ENCODE peak calls at places on chromosomes 2 and 18, in five cellular contexts. I is PC-3, Z is IMR-90, W is HCT116, U is kidney. F is an unnamed sample. For H3K9me3, the result is how much of the 10 kb centered on the place peaks cover.

GRCh38 chr2:12070581-12070980 is 324.1 kb downstream of the LPIN1 start:
- DNase-seq in I (no peak), Z (peak), W (no peak), U (no peak), F (no peak)

GRCh38 chr18:2970762-2971659 is 41.9 kb downstream of the LPIN2 start:
- DNase-seq in W (no peak), Z (peak), U (no peak), I (no peak), F (peak)

GRCh38 chr2:96876036-96876810 is 6.3 kb upstream of the SEMA4C start:
- DNase-seq in W (no peak), I (peak), Z (peak), U (peak), F (no peak)

GRCh38 chr18:41814651-41815050 is 140.4 kb upstream of the PIK3C3 start:
- DNase-seq in U (no peak), W (no peak), Z (no peak), I (no peak), F (no peak)

GRCh38 chr2:66547887-66548286 is 113.0 kb downstream of the MEIS1 start:
- DNase-seq in U (no peak), W (no peak), I (no peak), Z (no peak), F (no peak)

GRCh38 chr2:151965884-151966283 is 133.0 kb downstream of the CACNB4 start:
- DNase-seq in U (no peak), Z (no peak), W (no peak), I (no peak), F (no peak)

GRCh38 chr2:239937866-239938640 is 87.1 kb downstream of the NDUFA10 start:
- DNase-seq in I (no peak), W (no peak), U (peak), Z (no peak), F (peak)

GRCh38 chr2:219527076-219527394 is 12.8 kb downstream of the ASIC4 start:
- DNase-seq in I (no peak), Z (no peak), W (no peak), U (peak), F (no peak)

GRCh38 chr2:233430091-233430490 is 75.8 kb downstream of the DGKD start:
- DNase-seq in W (no peak), I (peak), Z (peak), U (no peak), F (no peak)

GRCh38 chr2:231674587-231675334 is 33.6 kb upstream of the PTMA start:
- DNase-seq in W (no peak), U (peak), Z (peak), I (peak), F (peak)

GRCh38 chr2:177147093-177147694 is 65.4 kb upstream of the HNRNPA3 start:
- DNase-seq in U (no peak), I (peak), Z (peak), W (no peak), F (no peak)

GRCh38 chr18:11859903-11860407 is 8.7 kb downstream of the CHMP1B start:
- DNase-seq in U (no peak), Z (peak), W (peak), I (peak), F (no peak)

GRCh38 chr2:111121028-111121872 is 536 bp downstream of the BCL2L11 start:
- DNase-seq in U (peak), I (peak), W (no peak), Z (no peak), F (peak)

GRCh38 chr18:29361843-29362242 is 1184.9 kb upstream of the CDH2 start:
- DNase-seq in Z (no peak), I (no peak), U (peak), W (no peak), F (no peak)

GRCh38 chr2:172021955-172022354 is 22.2 kb downstream of the METAP1D start:
- DNase-seq in W (no peak), I (no peak), U (no peak), Z (peak), F (no peak)

GRCh38 chr2:158755310-158755709 is 39.8 kb upstream of the DAPL1 start:
- DNase-seq in Z (no peak), W (no peak), U (no peak), I (no peak), F (no peak)

GRCh38 chr2:26333286-26333685 is 12.7 kb upstream of the SELENOI start:
- DNase-seq in I (no peak), U (no peak), Z (no peak), W (no peak), F (no peak)

GRCh38 chr2:20346565-20347127 is 4.0 kb downstream of the PUM2 start:
- DNase-seq in Z (peak), W (no peak), I (no peak), U (no peak), F (no peak)

GRCh38 chr18:3726241-3726951 is 276.4 kb downstream of the TGIF1 start:
- DNase-seq in W (no peak), I (no peak), U (no peak), Z (no peak), F (no peak)

GRCh38 chr2:111219285-111219684 is 98.6 kb downstream of the BCL2L11 start:
- DNase-seq in I (no peak), W (no peak), Z (peak), U (no peak), F (no peak)

GRCh38 chr2:19541884-19542283 is 183.5 kb upstream of the OSR1 start:
- DNase-seq in Z (no peak), I (peak), W (no peak), U (no peak), F (no peak)

GRCh38 chr2:189821953-189822748 is 37.9 kb downstream of the PMS1 start:
- DNase-seq in Z (peak), U (no peak), I (no peak), W (no peak), F (peak)

GRCh38 chr2:105737980-105738657 is 6.6 kb upstream of the NCK2 start:
- DNase-seq in Z (no peak), U (no peak), I (peak), W (no peak), F (no peak)

GRCh38 chr18:29749699-29750098 is 1292.8 kb downstream of the DSC3 start:
- DNase-seq in U (no peak), I (peak), W (no peak), Z (peak), F (no peak)

GRCh38 chr2:24959761-24960160 is 12.0 kb downstream of the DNAJC27 start:
- DNase-seq in U (no peak), I (no peak), W (no peak), Z (no peak), F (no peak)

GRCh38 chr2:191247381-191248057 is 2.3 kb downstream of the MYO1B start:
- DNase-seq in U (no peak), I (peak), Z (peak), W (peak), F (no peak)

GRCh38 chr18:68826111-68826510 is 28.2 kb downstream of the CCDC102B start:
- DNase-seq in W (no peak), Z (no peak), U (no peak), I (no peak), F (no peak)

GRCh38 chr2:24820175-24820513 is 26.9 kb downstream of the CENPO start:
- DNase-seq in U (peak), W (no peak), I (no peak), Z (no peak), F (no peak)

GRCh38 chr18:75127143-75128021 is 81.6 kb downstream of the PTGR3 start:
- DNase-seq in I (peak), Z (no peak), U (peak), W (no peak), F (no peak)

GRCh38 chr2:216635171-216635570 is 2.0 kb downstream of the IGFBP2 start:
- DNase-seq in U (no peak), I (no peak), W (no peak), Z (no peak), F (no peak)

GRCh38 chr2:203045867-203046266 is 31.2 kb downstream of the NBEAL1 start:
- DNase-seq in W (no peak), U (no peak), Z (no peak), I (no peak), F (no peak)

GRCh38 chr2:96539215-96539920 is 2.8 kb downstream of the ARID5A start:
- DNase-seq in W (no peak), I (no peak), U (peak), Z (no peak), F (no peak)

GRCh38 chr2:113067681-113068080 is at the start of gene IL1F10:
- DNase-seq in I (no peak), U (no peak), Z (no peak), W (no peak), F (no peak)

GRCh38 chr2:195251221-195251620 is 405.8 kb upstream of the SLC39A10 start:
- DNase-seq in I (no peak), W (no peak), Z (no peak), U (no peak), F (no peak)

GRCh38 chr2:234446404-234447076 is 50.3 kb downstream of the ARL4C start:
- DNase-seq in Z (no peak), I (no peak), U (peak), W (no peak), F (peak)

GRCh38 chr2:48127612-48128191 is 221.4 kb upstream of the FBXO11 start:
- DNase-seq in U (no peak), I (peak), Z (no peak), W (no peak), F (no peak)

GRCh38 chr2:130183500-130184373 is 1.7 kb downstream of the MZT2B start:
- DNase-seq in Z (peak), W (no peak), I (no peak), U (no peak), F (no peak)

GRCh38 chr2:165698621-165698946 is 95.5 kb downstream of the GALNT3 start:
- DNase-seq in U (no peak), W (peak), I (peak), Z (peak), F (no peak)

GRCh38 chr2:52072949-52073348 is 1041.0 kb upstream of the NRXN1 start:
- DNase-seq in I (peak), U (no peak), W (no peak), Z (no peak), F (no peak)

GRCh38 chr18:902179-902718 is 2.4 kb upstream of the ADCYAP1 start:
- DNase-seq in I (peak), Z (no peak), W (peak), U (no peak), F (no peak)
- TF ChIP-seq CTCF in I (peak), Z (no peak), W (peak), U (peak), F (no peak)

DNA sequence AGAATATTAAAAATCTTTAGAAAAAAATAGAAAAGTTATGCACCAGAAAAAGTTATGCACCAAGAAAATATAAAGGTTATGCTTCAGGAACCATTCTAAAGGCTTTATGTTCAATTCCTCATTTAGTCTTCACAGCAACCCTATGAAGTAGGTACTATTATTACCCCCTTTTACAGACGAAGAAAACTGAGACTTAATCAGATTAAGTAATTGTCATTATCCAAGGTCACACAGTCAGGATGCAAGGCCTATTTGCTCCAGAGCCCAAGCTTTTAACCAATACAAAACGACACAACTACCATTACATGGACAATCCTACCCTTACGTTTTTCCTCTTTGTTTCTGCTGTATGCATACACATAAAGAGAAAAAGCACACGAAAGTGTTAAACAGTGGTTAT is 5.0 kb downstream of the INO80D start:
- DNase-seq in U (no peak), Z (no peak), I (no peak), W (no peak), F (no peak)
- H3K4me3 ChIP-seq in U (no peak), Z (no peak), I (no peak), W (no peak), F (no peak)

GRCh38 chr2:144253743-144254142 is 266.2 kb downstream of the ZEB2 start:
- DNase-seq in U (no peak), I (no peak), W (no peak), Z (no peak), F (no peak)
- H3K9me3 ChIP-seq in U (under half), I (under half), W (under half), Z (under half), F (under half)

GRCh38 chr18:70169747-70170146 is 35.7 kb downstream of the RTTN start:
- DNase-seq in W (no peak), I (no peak), U (no peak), Z (no peak), F (no peak)

GRCh38 chr18:70166668-70167067 is 38.8 kb downstream of the RTTN start:
- DNase-seq in U (no peak), I (no peak), W (no peak), Z (no peak), F (no peak)

GRCh38 chr18:70175216-70175615 is 30.3 kb downstream of the RTTN start:
- DNase-seq in I (no peak), U (no peak), Z (no peak), W (no peak), F (no peak)

GRCh38 chr18:70176537-70176936 is 28.9 kb downstream of the RTTN start:
- DNase-seq in W (no peak), U (no peak), I (no peak), Z (no peak), F (no peak)

GRCh38 chr18:70172225-70172624 is 33.3 kb downstream of the RTTN start:
- DNase-seq in Z (peak), U (no peak), I (peak), W (no peak), F (no peak)
- TF ChIP-seq CTCF in Z (peak), U (peak), I (peak), W (peak), F (peak)

GRCh38 chr18:45050712-45051639 is 370.3 kb downstream of the SETBP1 start:
- DNase-seq in I (peak), U (no peak), W (no peak), Z (peak), F (no peak)

GRCh38 chr18:45058076-45058475 is 377.4 kb downstream of the SETBP1 start:
- DNase-seq in I (no peak), Z (no peak), W (no peak), U (no peak), F (no peak)

GRCh38 chr18:45049548-45050307 is 369.0 kb downstream of the SETBP1 start:
- DNase-seq in W (no peak), Z (no peak), I (no peak), U (no peak), F (no peak)

GRCh38 chr18:45056907-45057306 is 376.2 kb downstream of the SETBP1 start:
- DNase-seq in Z (peak), W (no peak), I (no peak), U (no peak), F (no peak)

DNA sequence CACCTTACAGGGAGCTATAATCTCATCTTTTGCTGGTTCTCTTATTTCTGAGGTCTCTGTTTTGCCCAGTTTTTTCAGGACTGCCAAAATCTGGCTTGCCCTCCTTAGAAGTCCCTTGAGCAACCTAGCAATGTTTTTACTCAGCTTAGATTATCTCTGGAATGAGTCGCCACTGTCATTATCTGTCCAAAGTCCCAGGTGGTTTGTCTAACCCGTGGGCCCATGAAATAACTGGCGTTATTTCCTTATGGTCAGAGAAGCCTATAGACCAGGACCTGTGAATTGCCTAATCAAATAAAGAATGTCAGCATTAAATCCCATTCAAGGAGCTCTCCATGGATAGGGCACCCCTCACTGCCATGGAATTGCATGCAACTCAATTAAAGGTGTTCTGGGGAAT is 373.9 kb downstream of the SETBP1 start:
- DNase-seq in I (no peak), U (no peak), Z (no peak), W (no peak), F (no peak)
- H3K4me3 ChIP-seq in I (no peak), U (no peak), Z (no peak), W (no peak), F (no peak)

DNA sequence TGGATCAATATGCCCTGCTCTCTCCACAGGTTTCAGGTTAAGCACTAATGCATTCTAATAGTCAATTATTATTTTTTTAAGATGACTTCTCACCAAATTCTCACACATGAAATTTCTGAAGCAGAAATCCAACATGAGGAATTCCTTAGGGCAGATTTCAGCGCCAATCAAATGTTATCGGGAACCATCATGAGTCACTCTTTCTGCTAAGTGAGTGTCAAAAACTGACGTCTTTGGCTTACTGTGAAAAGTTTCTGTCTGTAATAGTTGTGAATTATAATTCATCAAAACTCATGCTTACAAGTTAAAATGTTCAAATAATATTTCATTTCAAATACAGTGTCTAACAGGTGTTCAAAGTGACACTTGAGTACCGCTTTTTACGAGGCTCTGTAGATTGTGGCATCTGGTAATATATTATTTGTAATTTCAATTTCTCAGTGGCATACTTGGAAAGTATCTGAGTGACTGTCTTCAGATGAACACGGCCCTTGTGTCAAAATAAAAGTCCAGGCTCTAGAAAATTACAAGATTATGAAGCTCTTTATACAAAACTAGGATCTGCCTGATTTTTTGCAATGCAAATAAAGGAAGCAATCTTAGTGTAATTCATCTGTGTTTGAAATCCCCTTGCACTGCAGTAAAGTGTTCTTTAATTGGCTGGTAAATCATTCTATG is 1038.7 kb downstream of the SOCS6 start:
- DNase-seq in Z (no peak), U (no peak), W (no peak), I (no peak), F (no peak)
- H3K9me3 ChIP-seq in Z (under half), U (under half), W (under half), I (under half), F (under half)

F was measured in lower lobe of right lung.